ENCODE peak calls at places on chromosomes 6 and 20, in nine cellular contexts. L is body of pancreas, Y is NB4, S is mammary epithelial cell, E is thyroid gland, T is lung, F is breast epithelium, X is psoas muscle, J is foreskin fibroblast. N is an unnamed sample.

GRCh38 chr20:46350986-46351267 is 42.6 kb upstream of the CDH22 start:
- DNase-seq in E (no peak), X (no peak), T (no peak), F (no peak), L (no peak), Y (no peak), J (no peak), S (no peak), N (no peak)

GRCh38 chr6:138012682-138013081 is 94.5 kb downstream of the PERP start:
- DNase-seq in F (no peak), E (no peak), T (no peak), S (no peak), X (no peak), Y (no peak), J (no peak), L (no peak), N (no peak)

GRCh38 chr6:154538664-154539235 is 28.3 kb upstream of the CNKSR3 start:
- DNase-seq in S (no peak), J (no peak), T (no peak), Y (no peak), F (no peak), X (no peak), L (no peak), E (no peak), N (no peak)

GRCh38 chr20:23050847-23051627 is 1.6 kb upstream of the THBD start:
- DNase-seq in J (peak), S (peak), E (peak), L (peak), T (peak), Y (peak), X (peak), F (peak), N (peak)

GRCh38 chr20:61560361-61560853 is 308.3 kb downstream of the CDH4 start:
- DNase-seq in L (peak), J (peak), F (no peak), E (peak), Y (no peak), T (no peak), S (peak), X (no peak), N (no peak)

GRCh38 chr6:23584134-23584763 is 541.8 kb upstream of the NRSN1 start:
- DNase-seq in F (no peak), L (no peak), T (no peak), S (no peak), J (no peak), X (no peak), Y (no peak), E (no peak), N (peak)

GRCh38 chr6:154993710-154994109 is 1.4 kb upstream of the TIAM2 start:
- DNase-seq in F (no peak), S (no peak), Y (no peak), L (no peak), E (no peak), J (no peak), T (no peak), X (no peak), N (no peak)

GRCh38 chr6:111803804-111804203 is 69.4 kb downstream of the FYN start:
- DNase-seq in E (no peak), L (no peak), F (no peak), Y (no peak), J (no peak), T (no peak), S (no peak), X (no peak), N (no peak)

GRCh38 chr20:31684153-31685003 is 38.3 kb downstream of the BCL2L1 start:
- DNase-seq in E (peak), T (no peak), L (no peak), X (no peak), J (no peak), F (no peak), S (no peak), Y (no peak), N (no peak)

GRCh38 chr20:52824494-52825216 is 147.5 kb upstream of the TSHZ2 start:
- DNase-seq in Y (no peak), J (no peak), S (no peak), T (no peak), F (no peak), L (no peak), X (no peak), E (no peak), N (no peak)

GRCh38 chr20:46512943-46513844 is at the start of gene ZNF334:
- DNase-seq in E (peak), X (peak), L (peak), S (peak), F (peak), Y (peak), T (peak), J (peak), N (peak)

GRCh38 chr6:29955783-29956182 is 13.5 kb downstream of the HLA-A start:
- DNase-seq in T (no peak), X (no peak), E (no peak), Y (no peak), S (no peak), F (no peak), L (peak), J (no peak), N (no peak)

GRCh38 chr6:158026054-158026900 is 44.6 kb downstream of the SYNJ2 start:
- DNase-seq in E (peak), J (peak), L (peak), F (no peak), X (peak), Y (peak), T (peak), S (peak), N (peak)

GRCh38 chr20:45578151-45578660 is 878 bp downstream of the WFDC8 start:
- DNase-seq in J (no peak), F (no peak), L (no peak), X (no peak), T (no peak), S (no peak), Y (no peak), E (no peak), N (no peak)

GRCh38 chr6:42947950-42948349 is 12.6 kb upstream of the GNMT start:
- DNase-seq in L (no peak), E (no peak), S (no peak), T (no peak), Y (no peak), X (no peak), F (no peak), J (no peak), N (no peak)

GRCh38 chr20:37686762-37687477 is 6.9 kb upstream of the CTNNBL1 start:
- DNase-seq in S (peak), L (no peak), E (no peak), Y (no peak), F (no peak), X (no peak), J (peak), T (no peak), N (no peak)

GRCh38 chr6:38638941-38639497 is 710 bp downstream of the BTBD9 start:
- DNase-seq in S (peak), X (peak), J (peak), L (peak), T (peak), Y (peak), E (peak), F (no peak), N (peak)

GRCh38 chr6:2760882-2761842 is 4.0 kb upstream of the WRNIP1 start:
- DNase-seq in Y (peak), S (peak), X (no peak), J (no peak), T (no peak), F (no peak), E (no peak), L (no peak), N (no peak)

GRCh38 chr6:147559016-147559415 is 50.5 kb downstream of the SAMD5 start:
- DNase-seq in F (no peak), L (peak), Y (no peak), X (no peak), J (no peak), T (no peak), E (no peak), S (no peak), N (no peak)

GRCh38 chr6:43927525-43928210 is 157.7 kb downstream of the VEGFA start:
- DNase-seq in Y (peak), X (no peak), J (no peak), S (peak), T (no peak), L (no peak), E (no peak), F (peak), N (no peak)

GRCh38 chr6:2765896-2766766 is 938 bp downstream of the WRNIP1 start:
- DNase-seq in F (no peak), S (peak), X (peak), J (peak), T (peak), L (peak), E (peak), Y (peak), N (peak)

GRCh38 chr6:138194221-138194620 is 24.1 kb downstream of the PBOV1 start:
- DNase-seq in X (no peak), S (no peak), E (no peak), L (peak), J (no peak), T (peak), Y (no peak), F (no peak), N (no peak)

GRCh38 chr6:78513856-78514255 is 353.5 kb upstream of the IRAK1BP1 start:
- DNase-seq in E (no peak), J (no peak), L (no peak), X (no peak), F (no peak), S (no peak), T (no peak), Y (peak), N (no peak)

GRCh38 chr6:118660218-118660569 is 8.8 kb upstream of the CEP85L start:
- DNase-seq in E (no peak), Y (peak), F (no peak), S (no peak), X (no peak), T (no peak), J (no peak), L (peak), N (peak)

GRCh38 chr20:33650753-33651561 is 11.2 kb upstream of the C20orf144 start:
- DNase-seq in J (no peak), L (no peak), S (no peak), F (peak), Y (no peak), X (no peak), E (no peak), T (no peak), N (no peak)

GRCh38 chr6:20693466-20694063 is 159.3 kb downstream of the CDKAL1 start:
- DNase-seq in X (no peak), S (peak), Y (peak), J (peak), F (no peak), E (no peak), L (no peak), T (no peak), N (no peak)

GRCh38 chr20:58177799-58178198 is 50.7 kb downstream of the ANKRD60 start:
- DNase-seq in Y (no peak), S (no peak), F (no peak), X (no peak), J (no peak), T (no peak), L (no peak), E (no peak), N (no peak)

GRCh38 chr6:76703786-76704185 is 631.3 kb upstream of the IMPG1 start:
- DNase-seq in Y (no peak), J (no peak), E (no peak), L (no peak), S (peak), T (no peak), X (no peak), F (no peak), N (no peak)

GRCh38 chr6:26089272-26089671 is 2.0 kb downstream of the HFE start:
- DNase-seq in Y (no peak), T (no peak), J (no peak), S (no peak), L (no peak), F (no peak), E (no peak), X (no peak), N (peak)

GRCh38 chr6:26088344-26088743 is 1.1 kb downstream of the HFE start:
- DNase-seq in F (no peak), E (peak), J (no peak), X (no peak), L (no peak), Y (no peak), S (no peak), T (no peak), N (peak)

GRCh38 chr6:26094036-26094435 is 6.8 kb downstream of the HFE start:
- DNase-seq in E (no peak), S (no peak), L (no peak), Y (no peak), F (no peak), J (no peak), T (no peak), X (no peak), N (no peak)

GRCh38 chr6:26097268-26097875 is 10.1 kb downstream of the HFE start:
- DNase-seq in J (no peak), L (peak), S (peak), T (peak), Y (peak), E (peak), X (peak), F (no peak), N (peak)

DNA sequence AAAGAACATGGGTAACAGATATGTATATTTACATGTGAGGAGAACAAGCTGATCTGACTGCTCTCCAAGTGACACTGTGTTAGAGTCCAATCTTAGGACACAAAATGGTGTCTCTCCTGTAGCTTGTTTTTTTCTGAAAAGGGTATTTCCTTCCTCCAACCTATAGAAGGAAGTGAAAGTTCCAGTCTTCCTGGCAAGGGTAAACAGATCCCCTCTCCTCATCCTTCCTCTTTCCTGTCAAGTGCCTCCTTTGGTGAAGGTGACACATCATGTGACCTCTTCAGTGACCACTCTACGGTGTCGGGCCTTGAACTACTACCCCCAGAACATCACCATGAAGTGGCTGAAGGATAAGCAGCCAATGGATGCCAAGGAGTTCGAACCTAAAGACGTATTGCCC is 5.2 kb downstream of the HFE start:
- DNase-seq in F (no peak), T (no peak), Y (peak), L (no peak), X (no peak), J (no peak), S (no peak), E (no peak), N (no peak)
- H3K4me3 ChIP-seq in F (no peak), T (no peak), Y (no peak), L (no peak), X (no peak), J (no peak), S (no peak), E (no peak), N (no peak)

DNA sequence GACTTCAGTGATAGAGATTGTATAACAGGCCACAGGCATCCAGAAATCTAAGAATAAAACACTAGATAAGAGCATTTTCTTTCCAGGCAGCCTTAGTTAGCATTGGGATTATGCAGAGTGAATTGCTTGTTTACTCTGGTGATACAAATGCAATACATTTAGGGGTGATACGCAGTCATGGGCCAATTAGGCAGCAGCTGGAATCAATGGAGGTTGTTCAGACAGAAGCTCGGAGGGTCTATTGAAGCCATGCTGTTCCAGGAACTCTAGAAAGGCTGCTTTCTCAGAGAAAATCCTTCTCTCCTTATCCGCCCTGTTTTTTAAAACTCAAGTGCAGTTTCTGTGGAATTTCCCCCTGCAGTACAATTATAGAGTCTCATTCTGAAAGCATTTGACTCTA is 364.3 kb upstream of the HS3ST5 start:
- DNase-seq in E (no peak), L (no peak), J (no peak), T (no peak), S (no peak), Y (no peak), F (no peak), X (no peak), N (no peak)
- TF ChIP-seq CTCF in E (no peak), L (no peak), J (no peak), T (no peak), S (no peak), Y (no peak), F (no peak), X (no peak), N (no peak)

GRCh38 chr20:43992885-43993284 is 78.2 kb downstream of the TOX2 start:
- DNase-seq in T (no peak), F (no peak), J (no peak), S (no peak), L (no peak), E (no peak), X (no peak), Y (no peak), N (no peak)

GRCh38 chr20:43994486-43995100 is 79.9 kb downstream of the TOX2 start:
- DNase-seq in F (no peak), E (no peak), Y (no peak), J (peak), S (no peak), L (no peak), T (no peak), X (no peak), N (peak)

GRCh38 chr20:43991982-43992381 is 77.3 kb downstream of the TOX2 start:
- DNase-seq in X (no peak), L (no peak), T (no peak), J (no peak), Y (no peak), F (no peak), S (no peak), E (no peak), N (no peak)

GRCh38 chr20:43995645-43996044 is 81.0 kb downstream of the TOX2 start:
- DNase-seq in F (no peak), T (no peak), E (no peak), J (no peak), L (no peak), Y (no peak), X (no peak), S (no peak), N (no peak)

DNA sequence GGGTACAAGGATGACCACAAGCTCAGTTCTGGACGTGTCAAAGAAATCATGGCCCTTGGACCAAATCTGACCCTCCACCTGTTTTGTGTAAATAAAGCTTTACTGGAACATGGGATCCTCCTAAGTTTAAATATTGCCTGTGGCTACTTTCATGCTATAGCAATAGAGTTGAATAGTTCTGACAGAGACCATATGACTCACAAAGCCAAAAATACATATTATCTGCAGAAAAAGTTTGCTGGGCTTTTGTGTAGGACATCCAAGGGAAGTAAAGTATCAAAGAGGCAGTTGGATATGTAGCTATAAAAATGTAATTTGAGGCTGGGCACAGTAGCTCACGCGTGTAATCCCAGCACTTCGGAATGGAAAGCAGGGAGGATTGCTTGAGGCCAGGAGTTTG is 78.9 kb downstream of the TOX2 start:
- DNase-seq in T (no peak), F (no peak), S (no peak), J (peak), L (no peak), X (no peak), E (no peak), Y (no peak), N (peak)
- H3K4me3 ChIP-seq in T (no peak), F (no peak), S (no peak), J (no peak), L (no peak), X (no peak), E (no peak), Y (no peak), N (no peak)

DNA sequence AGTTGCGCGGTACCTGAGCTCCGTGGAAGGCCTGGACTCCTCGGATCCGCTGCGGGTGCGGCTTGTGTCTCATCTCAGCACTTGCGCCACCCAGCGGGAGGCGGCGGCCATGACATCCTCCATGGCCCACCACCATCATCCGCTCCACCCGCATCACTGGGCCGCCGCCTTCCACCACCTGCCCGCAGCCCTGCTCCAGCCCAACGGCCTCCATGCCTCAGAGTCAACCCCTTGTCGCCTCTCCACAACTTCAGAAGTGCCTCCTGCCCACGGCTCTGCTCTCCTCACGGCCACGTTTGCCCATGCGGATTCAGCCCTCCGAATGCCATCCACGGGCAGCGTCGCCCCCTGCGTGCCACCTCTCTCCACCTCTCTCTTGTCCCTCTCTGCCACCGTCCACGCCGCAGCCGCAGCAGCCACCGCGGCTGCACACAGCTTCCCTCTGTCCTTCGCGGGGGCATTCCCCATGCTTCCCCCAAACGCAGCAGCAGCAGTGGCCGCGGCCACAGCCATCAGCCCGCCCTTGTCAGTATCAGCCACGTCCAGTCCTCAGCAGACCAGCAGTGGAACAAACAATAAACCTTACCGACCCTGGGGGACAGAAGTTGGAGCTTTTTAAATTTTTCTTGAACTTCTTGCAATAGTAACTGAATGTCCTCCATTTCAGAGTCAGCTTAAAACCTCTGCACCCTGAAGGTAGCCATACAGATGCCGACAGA is 9.9 kb downstream of the HEY2 start:
- DNase-seq in F (no peak), S (no peak), X (no peak), Y (no peak), L (no peak), T (no peak), J (no peak), E (no peak), N (no peak)
- TF ChIP-seq CTCF in F (no peak), S (no peak), X (no peak), Y (peak), L (no peak), T (no peak), J (no peak), E (no peak), N (peak)

GRCh38 chr6:100228437-100229424 is 234.7 kb upstream of the MCHR2 start:
- DNase-seq in L (peak), E (peak), X (peak), S (peak), F (peak), T (peak), J (peak), Y (peak), N (peak)

GRCh38 chr6:100226811-100227210 is 232.8 kb upstream of the MCHR2 start:
- DNase-seq in E (no peak), T (no peak), J (no peak), X (no peak), S (no peak), Y (no peak), L (no peak), F (no peak), N (no peak)

GRCh38 chr6:100230976-100231316 is 233.8 kb downstream of the SIM1 start:
- DNase-seq in Y (no peak), S (peak), X (no peak), T (no peak), L (no peak), E (no peak), F (no peak), J (peak), N (peak)

GRCh38 chr6:100230115-100230975 is 234.4 kb downstream of the SIM1 start:
- DNase-seq in L (no peak), Y (no peak), T (no peak), S (no peak), J (no peak), E (no peak), F (no peak), X (no peak), N (no peak)

DNA sequence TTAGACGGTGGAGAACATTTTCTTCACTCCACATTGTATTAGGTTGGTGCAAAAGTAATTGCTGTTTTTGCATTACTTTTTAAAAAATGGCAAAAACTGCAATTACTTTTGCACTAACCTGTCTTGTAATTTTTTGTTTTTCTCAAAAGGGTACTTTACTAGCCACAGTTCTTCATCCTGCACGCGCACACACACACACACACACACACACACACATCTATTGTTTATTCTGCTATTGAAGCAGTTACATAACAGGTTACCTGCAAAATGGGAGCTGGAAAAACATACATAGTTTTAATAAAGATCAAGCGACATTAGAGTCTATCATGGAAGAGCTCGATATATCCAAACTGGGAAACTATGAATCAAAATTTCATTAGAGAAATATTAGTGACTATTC is 235.2 kb downstream of the SIM1 start:
- DNase-seq in L (peak), E (peak), F (no peak), Y (no peak), X (no peak), T (no peak), S (no peak), J (no peak), N (no peak)
- H3K4me3 ChIP-seq in L (no peak), E (no peak), F (no peak), Y (peak), X (peak), T (no peak), S (no peak), J (no peak), N (no peak)